ENCODE peak calls at places on chromosomes 1 and 21, in seven cellular contexts. One of them, this sample, is unnamed.
A peak's percentile ranks its signal among the peaks of the same experiment; 100 is the strongest.

GRCh38 chr1:204493145-204493881 is 1.3 kb downstream of the PIK3C2B start:
- DNase-seq in IMR-90: peak; percentile 33
- DNase-seq in D341Med: no peak
- DNase-seq in upper lobe of right lung: peak; percentile 87
- DNase-seq in lower leg skin: peak; percentile 95
- DNase-seq in posterior cingulate gyrus: peak; percentile 76
- DNase-seq in suprapubic skin: peak; percentile 91
- DNase-seq in this sample: no peak

GRCh38 chr1:186620526-186620925 is 59.7 kb downstream of the PTGS2 start:
- DNase-seq in upper lobe of right lung: no peak
- DNase-seq in posterior cingulate gyrus: no peak
- DNase-seq in IMR-90: no peak
- DNase-seq in suprapubic skin: no peak
- DNase-seq in D341Med: no peak
- DNase-seq in lower leg skin: no peak
- DNase-seq in this sample: no peak

GRCh38 chr1:205963352-205963751 is 20.1 kb upstream of the SLC26A9 start:
- DNase-seq in D341Med: no peak
- DNase-seq in lower leg skin: no peak
- DNase-seq in IMR-90: peak; percentile 72
- DNase-seq in upper lobe of right lung: peak; percentile 34
- DNase-seq in posterior cingulate gyrus: no peak
- DNase-seq in suprapubic skin: no peak
- DNase-seq in this sample: peak; percentile 87

GRCh38 chr1:202264300-202265075 is 70.9 kb downstream of the LGR6 start:
- DNase-seq in suprapubic skin: peak; percentile 64
- DNase-seq in IMR-90: no peak
- DNase-seq in posterior cingulate gyrus: no peak
- DNase-seq in D341Med: no peak
- DNase-seq in upper lobe of right lung: no peak
- DNase-seq in lower leg skin: peak; percentile 71
- DNase-seq in this sample: no peak

GRCh38 chr1:234702342-234703000 is 92.5 kb upstream of the IRF2BP2 start:
- DNase-seq in posterior cingulate gyrus: no peak
- DNase-seq in upper lobe of right lung: no peak
- DNase-seq in lower leg skin: peak; percentile 91
- DNase-seq in IMR-90: no peak
- DNase-seq in D341Med: no peak
- DNase-seq in suprapubic skin: peak; percentile 84
- DNase-seq in this sample: no peak

GRCh38 chr1:25785321-25786067 is 14.5 kb upstream of the SELENON start:
- DNase-seq in posterior cingulate gyrus: no peak
- DNase-seq in upper lobe of right lung: no peak
- DNase-seq in lower leg skin: no peak
- DNase-seq in suprapubic skin: no peak
- DNase-seq in IMR-90: no peak
- DNase-seq in D341Med: no peak
- DNase-seq in this sample: no peak

GRCh38 chr1:223844521-223844961 is 1.2 kb downstream of the TP53BP2 start:
- DNase-seq in IMR-90: no peak
- DNase-seq in D341Med: no peak
- DNase-seq in suprapubic skin: no peak
- DNase-seq in upper lobe of right lung: no peak
- DNase-seq in posterior cingulate gyrus: no peak
- DNase-seq in lower leg skin: no peak
- DNase-seq in this sample: no peak

GRCh38 chr1:64836792-64837191 is 91.9 kb downstream of the RAVER2 start:
- DNase-seq in suprapubic skin: no peak
- DNase-seq in posterior cingulate gyrus: no peak
- DNase-seq in lower leg skin: no peak
- DNase-seq in IMR-90: no peak
- DNase-seq in D341Med: no peak
- DNase-seq in upper lobe of right lung: no peak
- DNase-seq in this sample: no peak

GRCh38 chr1:147292012-147292411 is 49.5 kb downstream of the CHD1L start:
- DNase-seq in posterior cingulate gyrus: no peak
- DNase-seq in lower leg skin: no peak
- DNase-seq in IMR-90: peak; percentile 93
- DNase-seq in suprapubic skin: no peak
- DNase-seq in D341Med: no peak
- DNase-seq in upper lobe of right lung: no peak
- DNase-seq in this sample: no peak

GRCh38 chr21:27759820-27760219 is 792.9 kb upstream of the ADAMTS5 start:
- DNase-seq in upper lobe of right lung: no peak
- DNase-seq in IMR-90: no peak
- DNase-seq in posterior cingulate gyrus: no peak
- DNase-seq in D341Med: no peak
- DNase-seq in lower leg skin: no peak
- DNase-seq in suprapubic skin: no peak
- DNase-seq in this sample: no peak

GRCh38 chr21:18603246-18603645 is 199.7 kb upstream of the TMPRSS15 start:
- DNase-seq in upper lobe of right lung: no peak
- DNase-seq in lower leg skin: no peak
- DNase-seq in IMR-90: no peak
- DNase-seq in posterior cingulate gyrus: no peak
- DNase-seq in D341Med: no peak
- DNase-seq in suprapubic skin: no peak
- DNase-seq in this sample: no peak

GRCh38 chr1:217004776-217005436 is 281.7 kb upstream of the ESRRG start:
- DNase-seq in suprapubic skin: no peak
- DNase-seq in lower leg skin: no peak
- DNase-seq in upper lobe of right lung: no peak
- DNase-seq in IMR-90: no peak
- DNase-seq in posterior cingulate gyrus: no peak
- DNase-seq in D341Med: no peak
- DNase-seq in this sample: no peak

GRCh38 chr1:184464757-184465156 is 77.9 kb downstream of the C1orf21 start:
- DNase-seq in suprapubic skin: no peak
- DNase-seq in upper lobe of right lung: no peak
- DNase-seq in D341Med: no peak
- DNase-seq in lower leg skin: no peak
- DNase-seq in IMR-90: no peak
- DNase-seq in posterior cingulate gyrus: no peak
- DNase-seq in this sample: no peak

GRCh38 chr21:44416193-44416592 is 39.1 kb upstream of the LRRC3 start:
- DNase-seq in suprapubic skin: peak; percentile 52
- DNase-seq in posterior cingulate gyrus: peak; percentile 35
- DNase-seq in lower leg skin: peak; percentile 82
- DNase-seq in upper lobe of right lung: peak; percentile 18
- DNase-seq in IMR-90: no peak
- DNase-seq in D341Med: no peak
- DNase-seq in this sample: no peak

GRCh38 chr1:87778896-87779295 is 450.2 kb downstream of the LMO4 start:
- DNase-seq in IMR-90: peak; percentile 24
- DNase-seq in suprapubic skin: no peak
- DNase-seq in upper lobe of right lung: no peak
- DNase-seq in lower leg skin: no peak
- DNase-seq in D341Med: no peak
- DNase-seq in posterior cingulate gyrus: no peak
- DNase-seq in this sample: no peak

GRCh38 chr1:1374068-1374860 is 743 bp downstream of the AURKAIP1 start:
- DNase-seq in upper lobe of right lung: peak; percentile 74
- DNase-seq in posterior cingulate gyrus: no peak
- DNase-seq in D341Med: no peak
- DNase-seq in suprapubic skin: no peak
- DNase-seq in IMR-90: no peak
- DNase-seq in lower leg skin: no peak
- DNase-seq in this sample: no peak

GRCh38 chr1:100506221-100506620 is 31.7 kb upstream of the GPR88 start:
- DNase-seq in posterior cingulate gyrus: no peak
- DNase-seq in D341Med: no peak
- DNase-seq in suprapubic skin: no peak
- DNase-seq in lower leg skin: no peak
- DNase-seq in upper lobe of right lung: no peak
- DNase-seq in IMR-90: no peak
- DNase-seq in this sample: no peak

GRCh38 chr1:42971848-42972291 is 13.2 kb upstream of the SLC2A1 start:
- DNase-seq in suprapubic skin: no peak
- DNase-seq in D341Med: no peak
- DNase-seq in upper lobe of right lung: no peak
- DNase-seq in lower leg skin: no peak
- DNase-seq in IMR-90: peak; percentile 94
- DNase-seq in posterior cingulate gyrus: peak; percentile 83
- DNase-seq in this sample: no peak

This sample was measured in epithelial cell of proximal tubule.